ENCODE peak calls at places on chromosomes 12 and 14, in four cellular contexts. U is IMR-90, V is aorta, O is A549. N is an unnamed sample.

GRCh38 chr12:3553221-3553620 is 62.2 kb downstream of the PRMT8 start:
- DNase-seq in U (no peak), V (no peak), O (no peak), N (no peak)

GRCh38 chr12:1807107-1807478 is 13.3 kb upstream of the LRTM2 start:
- DNase-seq in U (no peak), V (peak), O (no peak), N (no peak)

GRCh38 chr14:69170848-69171247 is 17.9 kb upstream of the DCAF5 start:
- DNase-seq in U (peak), V (no peak), O (no peak), N (no peak)

GRCh38 chr12:57834086-57834876 is 12.2 kb downstream of the CTDSP2 start:
- DNase-seq in U (no peak), V (no peak), O (no peak), N (no peak)

GRCh38 chr14:32635103-32635719 is 303.5 kb upstream of the NPAS3 start:
- DNase-seq in U (peak), V (no peak), O (no peak), N (no peak)

GRCh38 chr14:30273564-30273880 is 285.4 kb upstream of the G2E3 start:
- DNase-seq in U (no peak), V (no peak), O (no peak), N (no peak)

GRCh38 chr12:50182461-50182860 is 15.3 kb upstream of the CERS5 start:
- DNase-seq in U (no peak), V (no peak), O (no peak), N (no peak)

GRCh38 chr12:33672879-33673577 is 233.4 kb upstream of the SYT10 start:
- DNase-seq in U (no peak), V (no peak), O (no peak), N (no peak)

GRCh38 chr12:76503957-76504356 is 55.6 kb downstream of the OSBPL8 start:
- DNase-seq in U (no peak), V (no peak), O (no peak), N (no peak)

GRCh38 chr12:88001327-88001726 is 27.9 kb downstream of the C12orf50 start:
- DNase-seq in U (no peak), V (no peak), O (no peak), N (no peak)
- H3K4me3 ChIP-seq in U (no peak), V (no peak), O (no peak), N (no peak)

GRCh38 chr14:103109789-103110415 is 13.4 kb upstream of the TNFAIP2 start:
- DNase-seq in U (peak), V (no peak), O (peak), N (peak)

GRCh38 chr14:103108749-103109207 is 14.3 kb downstream of the EXOC3L4 start:
- DNase-seq in U (peak), V (no peak), O (peak), N (no peak)

GRCh38 chr14:103112488-103113243 is 10.6 kb upstream of the TNFAIP2 start:
- DNase-seq in U (no peak), V (no peak), O (peak), N (no peak)

GRCh38 chr14:103111297-103111981 is 11.8 kb upstream of the TNFAIP2 start:
- DNase-seq in U (no peak), V (no peak), O (peak), N (no peak)

GRCh38 chr14:103110681-103111296 is 12.5 kb upstream of the TNFAIP2 start:
- DNase-seq in U (peak), V (no peak), O (no peak), N (no peak)
- H3K27ac ChIP-seq in U (peak), V (no peak), O (peak), N (no peak)

DNA sequence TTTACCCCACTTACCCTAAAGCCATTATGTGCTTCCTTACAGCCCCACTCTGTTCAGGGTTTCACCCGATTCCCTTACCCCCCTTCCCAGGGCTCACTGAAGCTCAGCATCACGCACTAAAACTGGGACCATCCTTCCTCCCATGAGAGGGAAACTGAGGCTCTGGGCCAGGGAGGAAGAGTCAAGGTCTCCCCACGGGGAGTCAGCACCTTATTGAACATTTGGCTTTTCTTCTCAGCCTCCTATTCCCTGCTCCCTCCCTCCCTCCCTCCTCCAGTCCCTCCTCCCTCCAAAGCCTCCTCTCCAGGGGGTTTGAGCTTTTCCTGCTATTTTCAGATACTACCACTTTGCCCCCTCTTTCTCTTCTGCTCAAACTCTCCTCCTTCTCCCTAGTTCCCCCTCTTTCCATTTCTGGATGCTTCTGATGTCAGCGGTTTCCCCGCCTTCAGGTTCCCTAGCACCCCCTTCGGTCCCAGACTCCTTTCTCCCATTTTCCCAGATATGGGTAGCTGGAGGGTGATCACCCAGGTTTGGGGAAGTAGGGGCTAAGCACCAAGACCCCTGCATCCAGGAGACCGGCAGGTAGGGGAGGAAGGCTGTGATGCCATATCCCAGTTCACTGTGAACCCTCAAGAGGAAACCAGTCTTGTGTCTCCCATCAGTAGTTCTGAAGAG is 977 bp downstream of the GPR162 start:
- DNase-seq in U (no peak), V (no peak), O (no peak), N (no peak)
- H3K4me3 ChIP-seq in U (no peak), V (no peak), O (no peak), N (no peak)

GRCh38 chr12:26372856-26373255 is 177.5 kb downstream of the SSPN start:
- DNase-seq in U (no peak), V (no peak), O (no peak), N (no peak)
- H3K27ac ChIP-seq in U (no peak), V (no peak), O (no peak), N (no peak)

DNA sequence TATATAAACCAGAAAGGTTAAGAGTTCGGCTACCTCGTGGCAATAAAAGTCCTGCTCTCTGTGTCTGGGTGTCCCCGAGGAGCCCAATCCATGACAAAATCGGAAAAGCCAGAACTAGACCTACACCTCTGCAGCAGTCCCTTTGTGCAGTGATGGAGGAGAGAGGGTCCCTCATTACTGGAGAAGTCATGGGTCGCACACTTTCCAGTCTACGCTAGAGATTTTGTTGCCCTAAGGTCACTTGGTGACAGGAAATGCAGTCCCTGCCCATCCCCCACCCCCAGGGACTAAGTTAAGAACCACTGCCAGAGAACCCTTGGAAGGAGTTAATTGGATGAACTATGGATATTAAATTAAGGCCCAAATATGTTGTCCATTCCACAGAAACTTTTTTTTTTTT is 104.4 kb upstream of the ATF7IP start:
- DNase-seq in U (no peak), V (no peak), O (no peak), N (peak)
- H3K4me3 ChIP-seq in U (no peak), V (no peak), O (no peak), N (no peak)

GRCh38 chr14:65371784-65372183 is 40.7 kb upstream of the FUT8 start:
- DNase-seq in U (no peak), V (no peak), O (no peak), N (no peak)
- H3K27ac ChIP-seq in U (no peak), V (no peak), O (no peak), N (no peak)